ENCODE peak calls at places on chromosomes 5 and 9, in eight cellular contexts. One of them, this sample, is unnamed.

GRCh38 chr5:180640765-180641565 is 8.4 kb downstream of the FLT4 start:
- DNase-seq in HCT116: no peak
- DNase-seq in CD8-positive, alpha-beta T cell: no peak
- DNase-seq in transverse colon: no peak
- DNase-seq in OCI-LY7: no peak
- DNase-seq in endodermal cell: no peak
- DNase-seq in gastrocnemius medialis: no peak
- DNase-seq in lung: no peak
- DNase-seq in this sample: peak; percentile 14

GRCh38 chr5:57844410-57844809 is 361.8 kb upstream of the ACTBL2 start:
- DNase-seq in HCT116: no peak
- DNase-seq in CD8-positive, alpha-beta T cell: no peak
- DNase-seq in transverse colon: no peak
- DNase-seq in OCI-LY7: no peak
- DNase-seq in endodermal cell: no peak
- DNase-seq in gastrocnemius medialis: peak; percentile 6
- DNase-seq in lung: no peak
- DNase-seq in this sample: no peak

GRCh38 chr9:113536483-113537226 is 73.1 kb downstream of the RGS3 start:
- DNase-seq in HCT116: no peak
- DNase-seq in CD8-positive, alpha-beta T cell: no peak
- DNase-seq in transverse colon: no peak
- DNase-seq in OCI-LY7: no peak
- DNase-seq in endodermal cell: peak; percentile 61
- DNase-seq in gastrocnemius medialis: peak; percentile 59
- DNase-seq in lung: no peak
- DNase-seq in this sample: peak; percentile 60

GRCh38 chr9:91843623-91844111 is 106.4 kb downstream of the ROR2 start:
- DNase-seq in HCT116: no peak
- DNase-seq in CD8-positive, alpha-beta T cell: no peak
- DNase-seq in transverse colon: no peak
- DNase-seq in OCI-LY7: no peak
- DNase-seq in endodermal cell: peak; percentile 55
- DNase-seq in gastrocnemius medialis: no peak
- DNase-seq in lung: no peak
- DNase-seq in this sample: no peak

GRCh38 chr9:80175286-80175906 is 603.6 kb downstream of the TLE4 start:
- DNase-seq in HCT116: peak; percentile 7
- DNase-seq in CD8-positive, alpha-beta T cell: no peak
- DNase-seq in transverse colon: peak; percentile 9
- DNase-seq in OCI-LY7: peak; percentile 56
- DNase-seq in endodermal cell: no peak
- DNase-seq in gastrocnemius medialis: no peak
- DNase-seq in lung: no peak
- DNase-seq in this sample: no peak

GRCh38 chr5:180441577-180441976 is 52.6 kb upstream of the CNOT6 start:
- DNase-seq in HCT116: no peak
- DNase-seq in CD8-positive, alpha-beta T cell: no peak
- DNase-seq in transverse colon: no peak
- DNase-seq in OCI-LY7: no peak
- DNase-seq in endodermal cell: no peak
- DNase-seq in gastrocnemius medialis: no peak
- DNase-seq in lung: peak; percentile 82
- DNase-seq in this sample: no peak

GRCh38 chr5:98414938-98415337 is 358.5 kb upstream of the RGMB start:
- DNase-seq in HCT116: no peak
- DNase-seq in CD8-positive, alpha-beta T cell: no peak
- DNase-seq in transverse colon: no peak
- DNase-seq in OCI-LY7: no peak
- DNase-seq in endodermal cell: no peak
- DNase-seq in gastrocnemius medialis: no peak
- DNase-seq in lung: no peak
- DNase-seq in this sample: no peak

GRCh38 chr5:88250010-88250409 is 18.6 kb downstream of the TMEM161B start:
- DNase-seq in HCT116: no peak
- DNase-seq in CD8-positive, alpha-beta T cell: no peak
- DNase-seq in transverse colon: no peak
- DNase-seq in OCI-LY7: no peak
- DNase-seq in endodermal cell: no peak
- DNase-seq in gastrocnemius medialis: no peak
- DNase-seq in lung: no peak
- DNase-seq in this sample: no peak

GRCh38 chr9:110659891-110660541 is 8.6 kb upstream of the MUSK start:
- DNase-seq in HCT116: no peak
- DNase-seq in CD8-positive, alpha-beta T cell: no peak
- DNase-seq in transverse colon: no peak
- DNase-seq in OCI-LY7: no peak
- DNase-seq in endodermal cell: no peak
- DNase-seq in gastrocnemius medialis: no peak
- DNase-seq in lung: no peak
- DNase-seq in this sample: no peak

GRCh38 chr5:157555031-157555640 is 20.4 kb downstream of the ADAM19 start:
- DNase-seq in HCT116: no peak
- DNase-seq in CD8-positive, alpha-beta T cell: no peak
- DNase-seq in transverse colon: no peak
- DNase-seq in OCI-LY7: no peak
- DNase-seq in endodermal cell: no peak
- DNase-seq in gastrocnemius medialis: no peak
- DNase-seq in lung: no peak
- DNase-seq in this sample: no peak

GRCh38 chr5:123599171-123599570 is 87.2 kb downstream of the CSNK1G3 start:
- DNase-seq in HCT116: no peak
- DNase-seq in CD8-positive, alpha-beta T cell: no peak
- DNase-seq in transverse colon: no peak
- DNase-seq in OCI-LY7: no peak
- DNase-seq in endodermal cell: no peak
- DNase-seq in gastrocnemius medialis: no peak
- DNase-seq in lung: no peak
- DNase-seq in this sample: no peak

GRCh38 chr5:39191216-39191615 is 28.1 kb downstream of the FYB1 start:
- DNase-seq in HCT116: no peak
- DNase-seq in CD8-positive, alpha-beta T cell: peak; percentile 60
- DNase-seq in transverse colon: no peak
- DNase-seq in OCI-LY7: no peak
- DNase-seq in endodermal cell: no peak
- DNase-seq in gastrocnemius medialis: no peak
- DNase-seq in lung: no peak
- DNase-seq in this sample: no peak

GRCh38 chr9:134422301-134422700 is 96.0 kb downstream of the RXRA start:
- DNase-seq in HCT116: no peak
- DNase-seq in CD8-positive, alpha-beta T cell: no peak
- DNase-seq in transverse colon: peak; percentile 89
- DNase-seq in OCI-LY7: no peak
- DNase-seq in endodermal cell: no peak
- DNase-seq in gastrocnemius medialis: peak; percentile 88
- DNase-seq in lung: peak; percentile 83
- DNase-seq in this sample: peak; percentile 92

GRCh38 chr5:72281764-72282499 is 38.1 kb downstream of the MRPS27 start:
- DNase-seq in HCT116: peak; percentile 45
- DNase-seq in CD8-positive, alpha-beta T cell: no peak
- DNase-seq in transverse colon: no peak
- DNase-seq in OCI-LY7: no peak
- DNase-seq in endodermal cell: no peak
- DNase-seq in gastrocnemius medialis: no peak
- DNase-seq in lung: no peak
- DNase-seq in this sample: no peak

GRCh38 chr9:19689324-19690087 is 99.3 kb downstream of the SLC24A2 start:
- DNase-seq in HCT116: no peak
- DNase-seq in CD8-positive, alpha-beta T cell: no peak
- DNase-seq in transverse colon: no peak
- DNase-seq in OCI-LY7: no peak
- DNase-seq in endodermal cell: no peak
- DNase-seq in gastrocnemius medialis: no peak
- DNase-seq in lung: no peak
- DNase-seq in this sample: no peak

GRCh38 chr5:147017621-147018020 is 139.1 kb upstream of the PPP2R2B start:
- DNase-seq in HCT116: no peak
- DNase-seq in CD8-positive, alpha-beta T cell: no peak
- DNase-seq in transverse colon: no peak
- DNase-seq in OCI-LY7: no peak
- DNase-seq in endodermal cell: no peak
- DNase-seq in gastrocnemius medialis: no peak
- DNase-seq in lung: no peak
- DNase-seq in this sample: no peak

GRCh38 chr5:157308826-157309465 is 43.0 kb downstream of the CYFIP2 start:
- DNase-seq in HCT116: no peak
- DNase-seq in CD8-positive, alpha-beta T cell: no peak
- DNase-seq in transverse colon: no peak
- DNase-seq in OCI-LY7: peak; percentile 36
- DNase-seq in endodermal cell: no peak
- DNase-seq in gastrocnemius medialis: no peak
- DNase-seq in lung: no peak
- DNase-seq in this sample: no peak

GRCh38 chr9:131503626-131504465 is 1.1 kb downstream of the POMT1 start:
- DNase-seq in HCT116: no peak
- DNase-seq in CD8-positive, alpha-beta T cell: peak; percentile 53
- DNase-seq in transverse colon: peak; percentile 18
- DNase-seq in OCI-LY7: no peak
- DNase-seq in endodermal cell: peak; percentile 70
- DNase-seq in gastrocnemius medialis: no peak
- DNase-seq in lung: no peak
- DNase-seq in this sample: no peak

GRCh38 chr5:40909233-40909632 is at the start of gene C7:
- DNase-seq in HCT116: no peak
- DNase-seq in CD8-positive, alpha-beta T cell: no peak
- DNase-seq in transverse colon: no peak
- DNase-seq in OCI-LY7: no peak
- DNase-seq in endodermal cell: no peak
- DNase-seq in gastrocnemius medialis: no peak
- DNase-seq in lung: no peak
- DNase-seq in this sample: no peak

GRCh38 chr5:132203464-132203818 is 24.2 kb downstream of the P4HA2 start:
- DNase-seq in HCT116: no peak
- DNase-seq in CD8-positive, alpha-beta T cell: no peak
- DNase-seq in transverse colon: no peak
- DNase-seq in OCI-LY7: no peak
- DNase-seq in endodermal cell: no peak
- DNase-seq in gastrocnemius medialis: no peak
- DNase-seq in lung: no peak
- DNase-seq in this sample: no peak

GRCh38 chr9:93508207-93508606 is 54.8 kb upstream of the FAM120AOS start:
- DNase-seq in HCT116: no peak
- DNase-seq in CD8-positive, alpha-beta T cell: no peak
- DNase-seq in transverse colon: no peak
- DNase-seq in OCI-LY7: no peak
- DNase-seq in endodermal cell: no peak
- DNase-seq in gastrocnemius medialis: peak; percentile 13
- DNase-seq in lung: no peak
- DNase-seq in this sample: no peak
- H3K4me1 ChIP-seq in HCT116: no peaks in the 10 kb centered on the region
- H3K4me1 ChIP-seq in CD8-positive, alpha-beta T cell: peaks cover 4% of the 10 kb centered on the region
- H3K4me1 ChIP-seq in transverse colon: peaks cover 38% of the 10 kb centered on the region
- H3K4me1 ChIP-seq in OCI-LY7: peaks cover 22% of the 10 kb centered on the region
- H3K4me1 ChIP-seq in endodermal cell: no peaks in the 10 kb centered on the region
- H3K4me1 ChIP-seq in gastrocnemius medialis: peaks cover 78% of the 10 kb centered on the region
- H3K4me1 ChIP-seq in lung: peaks cover 16% of the 10 kb centered on the region
- H3K4me1 ChIP-seq in this sample: peaks cover 5% of the 10 kb centered on the region

DNA sequence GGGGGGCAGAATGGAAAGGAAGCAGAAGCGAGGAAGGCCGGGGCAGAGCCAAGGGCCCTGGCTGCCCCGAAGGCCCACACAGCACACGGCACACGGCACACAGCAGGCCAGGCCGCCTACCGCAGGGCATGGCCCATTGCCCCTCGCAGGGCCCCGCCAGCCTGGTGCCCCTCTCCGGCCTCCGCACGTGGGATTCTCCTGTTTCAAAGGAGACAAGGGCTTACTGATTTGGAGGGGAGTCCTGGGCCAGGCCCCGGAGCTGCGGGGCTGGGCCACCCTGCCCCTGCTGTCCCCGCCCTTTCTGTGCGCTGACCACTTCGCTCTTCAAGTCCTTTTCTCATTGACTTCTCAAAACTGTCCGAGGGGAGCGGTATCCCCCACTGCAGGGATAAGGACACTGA is 7.7 kb upstream of the PHYKPL start:
- DNase-seq in HCT116: no peak
- DNase-seq in CD8-positive, alpha-beta T cell: no peak
- DNase-seq in transverse colon: no peak
- DNase-seq in OCI-LY7: no peak
- DNase-seq in endodermal cell: no peak
- DNase-seq in gastrocnemius medialis: no peak
- DNase-seq in lung: no peak
- DNase-seq in this sample: no peak
- H3K4me1 ChIP-seq in HCT116: no peaks in the 10 kb centered on the region
- H3K4me1 ChIP-seq in CD8-positive, alpha-beta T cell: peaks cover 65% of the 10 kb centered on the region
- H3K4me1 ChIP-seq in transverse colon: peaks cover 32% of the 10 kb centered on the region
- H3K4me1 ChIP-seq in OCI-LY7: peaks cover 34% of the 10 kb centered on the region
- H3K4me1 ChIP-seq in endodermal cell: no peaks in the 10 kb centered on the region
- H3K4me1 ChIP-seq in gastrocnemius medialis: peaks cover 37% of the 10 kb centered on the region
- H3K4me1 ChIP-seq in lung: peaks cover 27% of the 10 kb centered on the region
- H3K4me1 ChIP-seq in this sample: peaks cover 22% of the 10 kb centered on the region

DNA sequence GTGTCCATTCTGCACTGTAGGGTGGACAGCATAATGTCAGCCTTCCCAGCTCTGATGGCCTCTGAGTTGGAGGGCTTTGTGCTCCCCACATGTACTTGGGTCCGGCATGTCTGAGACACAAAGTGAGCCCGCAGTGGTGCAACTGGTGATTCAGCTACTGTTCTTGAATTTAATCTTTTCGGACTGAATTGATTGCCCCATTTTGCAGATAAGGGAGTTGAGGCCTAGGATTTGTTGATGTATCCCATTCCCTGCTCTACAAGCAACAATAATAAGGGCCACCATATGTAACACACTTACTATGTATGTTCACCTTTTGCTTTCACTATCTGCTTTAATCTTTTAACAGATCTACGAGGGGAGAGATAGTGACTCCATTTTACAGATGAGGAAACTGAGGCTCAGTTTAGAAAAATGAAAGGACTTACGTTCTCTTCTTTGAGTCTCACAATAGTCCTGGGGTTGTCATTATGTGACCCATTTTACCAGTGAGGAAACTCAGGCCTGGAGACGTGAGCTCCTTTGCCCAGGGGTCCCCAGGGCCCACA is 4.5 kb downstream of the GSN start:
- DNase-seq in HCT116: no peak
- DNase-seq in CD8-positive, alpha-beta T cell: no peak
- DNase-seq in transverse colon: no peak
- DNase-seq in OCI-LY7: no peak
- DNase-seq in endodermal cell: no peak
- DNase-seq in gastrocnemius medialis: no peak
- DNase-seq in lung: no peak
- DNase-seq in this sample: no peak
- H3K4me1 ChIP-seq in HCT116: peaks cover 37% of the 10 kb centered on the region
- H3K4me1 ChIP-seq in CD8-positive, alpha-beta T cell: peaks cover 11% of the 10 kb centered on the region
- H3K4me1 ChIP-seq in transverse colon: peaks cover 88% of the 10 kb centered on the region
- H3K4me1 ChIP-seq in OCI-LY7: peaks cover 4% of the 10 kb centered on the region
- H3K4me1 ChIP-seq in endodermal cell: peaks cover 10% of the 10 kb centered on the region
- H3K4me1 ChIP-seq in gastrocnemius medialis: peaks cover 36% of the 10 kb centered on the region
- H3K4me1 ChIP-seq in lung: peaks cover 16% of the 10 kb centered on the region
- H3K4me1 ChIP-seq in this sample: peaks cover 5% of the 10 kb centered on the region

DNA sequence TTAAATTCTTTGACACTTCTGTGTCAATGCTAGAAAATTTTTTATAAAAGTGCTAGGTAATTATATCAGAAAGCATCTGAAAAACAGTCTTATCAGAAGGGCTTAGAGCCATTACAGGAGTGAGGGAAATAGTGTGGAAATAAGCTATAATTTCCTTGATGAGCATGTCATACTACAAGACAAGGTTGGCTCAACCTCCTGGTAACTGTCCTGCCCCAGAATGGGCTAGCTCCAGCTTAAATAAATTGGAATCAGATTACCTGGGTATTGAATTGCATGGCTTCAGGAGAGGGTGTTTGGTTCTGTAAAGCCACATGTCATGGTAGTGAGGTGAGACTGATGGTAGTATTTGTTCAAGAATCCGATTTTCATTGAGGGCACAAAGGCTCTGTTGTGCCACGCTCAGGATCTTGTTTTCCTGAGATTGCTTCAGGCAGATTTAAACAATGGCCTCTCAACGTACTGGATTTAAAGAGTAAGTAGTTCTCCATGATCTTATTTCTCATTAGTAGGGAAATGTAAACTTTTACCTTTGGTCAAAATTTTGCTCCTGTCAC is 21.1 kb downstream of the TRIO start:
- DNase-seq in HCT116: no peak
- DNase-seq in CD8-positive, alpha-beta T cell: no peak
- DNase-seq in transverse colon: no peak
- DNase-seq in OCI-LY7: no peak
- DNase-seq in endodermal cell: no peak
- DNase-seq in gastrocnemius medialis: no peak
- DNase-seq in lung: no peak
- DNase-seq in this sample: no peak
- H3K4me1 ChIP-seq in HCT116: peaks cover 74% of the 10 kb centered on the region
- H3K4me1 ChIP-seq in CD8-positive, alpha-beta T cell: no peaks in the 10 kb centered on the region
- H3K4me1 ChIP-seq in transverse colon: peaks cover 67% of the 10 kb centered on the region
- H3K4me1 ChIP-seq in OCI-LY7: peaks cover 30% of the 10 kb centered on the region
- H3K4me1 ChIP-seq in endodermal cell: no peaks in the 10 kb centered on the region
- H3K4me1 ChIP-seq in gastrocnemius medialis: peaks cover 49% of the 10 kb centered on the region
- H3K4me1 ChIP-seq in lung: peaks cover 19% of the 10 kb centered on the region
- H3K4me1 ChIP-seq in this sample: peaks cover 9% of the 10 kb centered on the region

This sample was measured in colonic mucosa.